ENCODE peak calls at places on chromosomes 3 and 15, in seven cellular contexts. E, A, X, J, K, Y and L are unnamed samples.

GRCh38 chr3:145370870-145371269 is 790.1 kb downstream of the PLOD2 start:
- DNase-seq in Y (peak), X (no peak), K (no peak), E (no peak), J (no peak), A (no peak), L (no peak)

GRCh38 chr15:59594493-59594942 is 17.1 kb upstream of the GCNT3 start:
- DNase-seq in K (peak), J (no peak), X (no peak), A (peak), Y (no peak), E (no peak), L (peak)

GRCh38 chr3:39144748-39145380 is 8.5 kb downstream of the CSRNP1 start:
- DNase-seq in J (no peak), A (no peak), K (no peak), X (peak), E (no peak), Y (no peak), L (no peak)

GRCh38 chr3:46719735-46720271 is 2.1 kb upstream of the PRSS50 start:
- DNase-seq in A (no peak), J (no peak), X (peak), K (no peak), E (no peak), Y (no peak), L (peak)

GRCh38 chr15:42623951-42624350 is 48.5 kb downstream of the STARD9 start:
- DNase-seq in J (no peak), Y (no peak), K (no peak), X (no peak), A (no peak), E (no peak), L (no peak)

GRCh38 chr15:70343961-70344360 is 246.2 kb upstream of the TLE3 start:
- DNase-seq in J (no peak), E (no peak), A (no peak), X (no peak), K (no peak), Y (no peak), L (no peak)

GRCh38 chr3:82229397-82229796 is 468.0 kb upstream of the GBE1 start:
- DNase-seq in X (no peak), E (no peak), A (no peak), J (no peak), Y (peak), K (no peak), L (no peak)

GRCh38 chr3:13348671-13349396 is 71.3 kb downstream of the NUP210 start:
- DNase-seq in E (no peak), X (peak), Y (no peak), A (peak), K (no peak), J (no peak), L (peak)

GRCh38 chr3:149283401-149283800 is 50.0 kb downstream of the TM4SF18 start:
- DNase-seq in K (no peak), X (no peak), Y (no peak), A (no peak), J (no peak), E (no peak), L (no peak)

GRCh38 chr15:75070674-75071073 is 47.3 kb downstream of the PPCDC start:
- DNase-seq in J (no peak), X (no peak), Y (no peak), E (no peak), A (no peak), K (no peak), L (no peak)

GRCh38 chr3:99269606-99270355 is 368.3 kb upstream of the DCBLD2 start:
- DNase-seq in K (no peak), Y (no peak), E (no peak), A (no peak), X (no peak), J (no peak), L (no peak)

GRCh38 chr15:25250906-25251622 is 187.8 kb downstream of the UBE3A start:
- DNase-seq in X (peak), K (no peak), J (no peak), Y (no peak), E (no peak), A (no peak), L (peak)

GRCh38 chr3:25448750-25449684 is 21.0 kb downstream of the RARB start:
- DNase-seq in E (no peak), J (no peak), A (peak), K (peak), Y (no peak), X (peak), L (no peak)

GRCh38 chr15:66936864-66937245 is 128.5 kb upstream of the SMAD3 start:
- DNase-seq in X (no peak), K (no peak), A (no peak), Y (no peak), J (no peak), E (no peak), L (no peak)
- H2AFZ ChIP-seq in X (no peak), K (peak), A (peak), Y (no peak), J (no peak), E (peak), L (peak)

GRCh38 chr15:51403072-51403878 is 61.8 kb downstream of the GLDN start:
- DNase-seq in J (peak), X (peak), K (peak), Y (peak), A (peak), E (peak), L (peak)

GRCh38 chr15:51403946-51404695 is 62.7 kb downstream of the GLDN start:
- DNase-seq in E (no peak), A (no peak), Y (no peak), J (no peak), X (peak), K (no peak), L (no peak)

GRCh38 chr15:51401065-51401780 is 59.8 kb downstream of the GLDN start:
- DNase-seq in J (no peak), X (peak), K (no peak), E (no peak), Y (no peak), A (no peak), L (no peak)

GRCh38 chr15:51398676-51399075 is 57.2 kb downstream of the GLDN start:
- DNase-seq in J (no peak), E (no peak), K (no peak), Y (no peak), X (peak), A (no peak), L (no peak)

GRCh38 chr15:51401872-51402517 is 60.5 kb downstream of the GLDN start:
- DNase-seq in X (peak), J (no peak), A (peak), E (peak), K (peak), Y (no peak), L (peak)
- H2AFZ ChIP-seq in X (no peak), J (no peak), A (no peak), E (no peak), K (no peak), Y (no peak), L (no peak)

GRCh38 chr3:52443791-52444687 is 864 bp downstream of the SEMA3G start:
- DNase-seq in X (peak), E (no peak), A (no peak), Y (no peak), K (no peak), J (no peak), L (no peak)
- H2AFZ ChIP-seq in X (no peak), E (peak), A (no peak), Y (peak), K (no peak), J (no peak), L (no peak)

DNA sequence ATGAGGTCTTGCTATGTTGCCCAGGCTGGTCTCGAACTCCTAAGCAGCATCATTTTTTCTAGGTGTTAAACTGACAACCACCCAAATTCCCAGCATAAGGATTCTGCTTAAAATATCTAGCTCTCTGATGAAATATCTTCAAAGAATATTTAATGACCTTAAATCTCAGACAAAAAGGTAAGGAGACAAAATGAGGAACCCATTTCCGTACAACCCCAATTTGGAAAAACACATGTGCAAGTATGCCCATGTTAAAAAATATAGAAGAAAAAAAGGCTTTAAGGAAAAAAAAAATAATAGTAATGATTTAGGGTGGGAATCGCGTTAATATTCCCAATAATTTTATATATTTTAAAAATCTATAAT is 1.4 kb upstream of the SACM1L start:
- DNase-seq in E (no peak), X (no peak), J (peak), K (no peak), Y (no peak), A (no peak), L (no peak)
- H2AFZ ChIP-seq in E (peak), X (no peak), J (peak), K (no peak), Y (no peak), A (no peak), L (no peak)

DNA sequence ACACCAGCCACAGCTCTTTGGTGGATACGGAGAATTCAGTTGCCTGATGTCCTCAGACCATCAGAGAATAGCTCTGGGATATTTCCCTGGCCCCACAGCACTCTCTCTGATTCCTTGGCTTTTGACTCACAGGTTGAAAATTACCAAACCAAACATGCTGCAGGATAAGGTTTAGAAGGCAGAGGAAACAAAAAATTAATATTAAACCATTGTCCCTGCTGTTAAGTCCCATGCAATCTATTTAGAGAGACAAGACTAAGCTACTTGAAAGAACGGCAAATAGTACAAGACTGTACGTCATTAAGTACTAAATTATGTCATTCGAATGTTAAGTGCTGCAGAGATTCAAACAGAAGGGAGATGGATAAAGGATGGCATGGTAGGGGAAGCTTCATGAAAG is 501.4 kb downstream of the MECOM start:
- DNase-seq in J (no peak), X (no peak), Y (no peak), A (no peak), E (no peak), K (no peak), L (no peak)
- H2AFZ ChIP-seq in J (no peak), X (no peak), Y (no peak), A (no peak), E (no peak), K (no peak), L (no peak)

GRCh38 chr3:64240445-64240844 is 15.2 kb upstream of the PRICKLE2 start:
- DNase-seq in Y (no peak), X (no peak), J (no peak), E (no peak), A (no peak), K (no peak), L (no peak)
- H2AFZ ChIP-seq in Y (no peak), X (no peak), J (no peak), E (no peak), A (no peak), K (no peak), L (no peak)

DNA sequence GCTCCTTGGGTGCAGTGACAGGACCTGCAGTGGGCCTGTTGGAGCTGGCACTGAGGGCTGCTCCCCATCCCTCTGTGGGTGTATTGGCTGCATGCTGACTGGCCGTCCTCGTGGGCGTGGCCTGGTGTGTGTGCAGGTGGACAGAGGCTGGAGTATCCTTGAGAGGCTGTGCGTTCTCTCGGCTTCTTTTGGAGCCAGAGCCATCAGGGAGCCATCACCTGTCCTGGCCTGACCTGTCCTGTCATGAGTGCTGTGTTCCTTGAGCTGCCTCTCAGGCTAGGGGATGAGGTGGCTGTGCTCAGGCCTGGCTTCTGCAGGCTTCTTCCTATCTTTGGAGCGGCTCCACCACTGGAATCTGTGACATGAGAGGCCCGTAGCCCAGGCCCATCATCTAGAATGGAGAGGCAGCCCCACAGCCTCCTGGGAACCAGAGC is 61.5 kb downstream of the APBA2 start:
- DNase-seq in E (no peak), A (no peak), Y (no peak), J (no peak), K (no peak), X (no peak), L (peak)
- H2AFZ ChIP-seq in E (no peak), A (no peak), Y (no peak), J (no peak), K (no peak), X (no peak), L (no peak)